ENCODE peak calls at places on chromosomes 12 and 14, in six cellular contexts. One of them, this sample, is unnamed.

GRCh38 chr14:35046751-35047536 is 872 bp downstream of the FAM177A1 start:
- DNase-seq in MCF 10A: peak
- DNase-seq in activated B cell treated with CpG ODN at 0.5 μM for 24 hours: no peak
- DNase-seq in GM06990: no peak
- DNase-seq in ovary: no peak
- DNase-seq in tibial artery: no peak
- DNase-seq in this sample: no peak

GRCh38 chr12:25130741-25131188 is 64.2 kb downstream of the DNAI7 start:
- DNase-seq in MCF 10A: peak
- DNase-seq in activated B cell treated with CpG ODN at 0.5 μM for 24 hours: no peak
- DNase-seq in GM06990: no peak
- DNase-seq in ovary: no peak
- DNase-seq in tibial artery: no peak
- DNase-seq in this sample: no peak

GRCh38 chr12:94165152-94165551 is 16.8 kb downstream of the PLXNC1 start:
- DNase-seq in MCF 10A: no peak
- DNase-seq in activated B cell treated with CpG ODN at 0.5 μM for 24 hours: no peak
- DNase-seq in GM06990: no peak
- DNase-seq in ovary: no peak
- DNase-seq in tibial artery: no peak
- DNase-seq in this sample: no peak

GRCh38 chr14:22614240-22614799 is 16.2 kb downstream of the ABHD4 start:
- DNase-seq in MCF 10A: peak
- DNase-seq in activated B cell treated with CpG ODN at 0.5 μM for 24 hours: no peak
- DNase-seq in GM06990: peak
- DNase-seq in ovary: no peak
- DNase-seq in tibial artery: no peak
- DNase-seq in this sample: no peak

GRCh38 chr14:104421401-104421821 is 158.2 kb upstream of the C14orf180 start:
- DNase-seq in MCF 10A: no peak
- DNase-seq in activated B cell treated with CpG ODN at 0.5 μM for 24 hours: no peak
- DNase-seq in GM06990: no peak
- DNase-seq in ovary: no peak
- DNase-seq in tibial artery: no peak
- DNase-seq in this sample: no peak

GRCh38 chr14:37171678-37172023 is 755 bp downstream of the SLC25A21 start:
- DNase-seq in MCF 10A: no peak
- DNase-seq in activated B cell treated with CpG ODN at 0.5 μM for 24 hours: no peak
- DNase-seq in GM06990: no peak
- DNase-seq in ovary: no peak
- DNase-seq in tibial artery: no peak
- DNase-seq in this sample: no peak

GRCh38 chr12:114625294-114625851 is 58.6 kb downstream of the TBX3 start:
- DNase-seq in MCF 10A: peak
- DNase-seq in activated B cell treated with CpG ODN at 0.5 μM for 24 hours: no peak
- DNase-seq in GM06990: no peak
- DNase-seq in ovary: no peak
- DNase-seq in tibial artery: no peak
- DNase-seq in this sample: peak

GRCh38 chr14:65100905-65101541 is 1.3 kb downstream of the MAX start:
- DNase-seq in MCF 10A: peak
- DNase-seq in activated B cell treated with CpG ODN at 0.5 μM for 24 hours: no peak
- DNase-seq in GM06990: no peak
- DNase-seq in ovary: no peak
- DNase-seq in tibial artery: no peak
- DNase-seq in this sample: no peak

GRCh38 chr14:99261916-99262787 is 9.8 kb downstream of the BCL11B start:
- DNase-seq in MCF 10A: no peak
- DNase-seq in activated B cell treated with CpG ODN at 0.5 μM for 24 hours: no peak
- DNase-seq in GM06990: no peak
- DNase-seq in ovary: no peak
- DNase-seq in tibial artery: peak
- DNase-seq in this sample: no peak

GRCh38 chr12:76548222-76548837 is 11.2 kb downstream of the OSBPL8 start:
- DNase-seq in MCF 10A: peak
- DNase-seq in activated B cell treated with CpG ODN at 0.5 μM for 24 hours: no peak
- DNase-seq in GM06990: no peak
- DNase-seq in ovary: no peak
- DNase-seq in tibial artery: no peak
- DNase-seq in this sample: no peak

GRCh38 chr14:50095895-50096294 is 20.5 kb downstream of the VCPKMT start:
- DNase-seq in MCF 10A: no peak
- DNase-seq in activated B cell treated with CpG ODN at 0.5 μM for 24 hours: no peak
- DNase-seq in GM06990: peak
- DNase-seq in ovary: no peak
- DNase-seq in tibial artery: no peak
- DNase-seq in this sample: no peak

GRCh38 chr12:104998423-104999346 is 12.6 kb downstream of the NOPCHAP1 start:
- DNase-seq in MCF 10A: no peak
- DNase-seq in activated B cell treated with CpG ODN at 0.5 μM for 24 hours: no peak
- DNase-seq in GM06990: no peak
- DNase-seq in ovary: peak
- DNase-seq in tibial artery: no peak
- DNase-seq in this sample: no peak

GRCh38 chr12:132471011-132471857 is 18.7 kb upstream of the FBRSL1 start:
- DNase-seq in MCF 10A: no peak
- DNase-seq in activated B cell treated with CpG ODN at 0.5 μM for 24 hours: no peak
- DNase-seq in GM06990: no peak
- DNase-seq in ovary: no peak
- DNase-seq in tibial artery: no peak
- DNase-seq in this sample: no peak

GRCh38 chr12:25186788-25187397 is 8.1 kb downstream of the DNAI7 start:
- DNase-seq in MCF 10A: no peak
- DNase-seq in activated B cell treated with CpG ODN at 0.5 μM for 24 hours: no peak
- DNase-seq in GM06990: no peak
- DNase-seq in ovary: no peak
- DNase-seq in tibial artery: no peak
- DNase-seq in this sample: no peak

GRCh38 chr14:106823552-106823951 is 1297.2 kb downstream of the TMEM121 start:
- DNase-seq in MCF 10A: no peak
- DNase-seq in activated B cell treated with CpG ODN at 0.5 μM for 24 hours: no peak
- DNase-seq in GM06990: no peak
- DNase-seq in ovary: no peak
- DNase-seq in tibial artery: no peak
- DNase-seq in this sample: no peak

GRCh38 chr12:88638388-88638787 is 58.1 kb upstream of the KITLG start:
- DNase-seq in MCF 10A: no peak
- DNase-seq in activated B cell treated with CpG ODN at 0.5 μM for 24 hours: no peak
- DNase-seq in GM06990: no peak
- DNase-seq in ovary: no peak
- DNase-seq in tibial artery: no peak
- DNase-seq in this sample: no peak

GRCh38 chr12:109264095-109264942 is 44.8 kb downstream of the FOXN4 start:
- DNase-seq in MCF 10A: peak
- DNase-seq in activated B cell treated with CpG ODN at 0.5 μM for 24 hours: no peak
- DNase-seq in GM06990: peak
- DNase-seq in ovary: peak
- DNase-seq in tibial artery: no peak
- DNase-seq in this sample: peak

DNA sequence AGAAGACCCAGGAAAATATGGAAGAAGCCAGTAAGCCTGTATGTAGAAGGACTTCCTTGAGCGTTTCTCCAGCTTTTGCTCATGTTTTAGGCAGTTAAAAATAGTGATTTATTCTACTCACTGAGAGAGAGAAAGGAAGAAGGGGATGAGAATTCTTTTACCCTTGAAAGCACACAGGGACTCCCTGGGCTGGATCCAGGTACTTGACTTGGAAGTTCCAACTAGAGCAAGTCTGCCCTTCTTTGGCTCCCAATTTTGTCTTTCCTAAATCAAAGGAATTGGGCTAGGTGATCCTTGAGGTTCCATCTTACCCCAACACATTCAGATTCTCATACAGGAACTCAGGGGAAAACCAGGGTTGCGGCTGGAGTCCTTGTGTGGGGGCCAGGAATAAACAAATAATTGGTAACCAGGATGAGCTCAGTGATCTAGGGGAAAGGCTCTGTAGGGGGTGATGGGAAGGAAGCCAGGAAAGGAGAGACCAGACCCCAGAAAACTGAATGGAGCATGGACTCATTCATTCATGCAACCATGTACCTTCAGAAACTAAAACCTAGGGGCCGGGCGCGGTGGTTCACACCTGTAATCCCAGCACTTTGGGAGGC is 11.5 kb upstream of the ITGA5 start:
- DNase-seq in MCF 10A: no peak
- DNase-seq in activated B cell treated with CpG ODN at 0.5 μM for 24 hours: no peak
- DNase-seq in GM06990: no peak
- DNase-seq in ovary: no peak
- DNase-seq in tibial artery: no peak
- DNase-seq in this sample: no peak
- TF ChIP-seq CTCF in MCF 10A: no peak
- TF ChIP-seq CTCF in activated B cell treated with CpG ODN at 0.5 μM for 24 hours: no peak
- TF ChIP-seq CTCF in GM06990: no peak
- TF ChIP-seq CTCF in ovary: no peak
- TF ChIP-seq CTCF in tibial artery: no peak
- TF ChIP-seq CTCF in this sample: no peak

GRCh38 chr14:52551696-52552062 is 626 bp downstream of the TXNDC16 start:
- DNase-seq in MCF 10A: peak
- DNase-seq in activated B cell treated with CpG ODN at 0.5 μM for 24 hours: no peak
- DNase-seq in GM06990: no peak
- DNase-seq in ovary: no peak
- DNase-seq in tibial artery: no peak
- DNase-seq in this sample: no peak
- TF ChIP-seq CTCF in MCF 10A: peak
- TF ChIP-seq CTCF in activated B cell treated with CpG ODN at 0.5 μM for 24 hours: no peak
- TF ChIP-seq CTCF in GM06990: peak
- TF ChIP-seq CTCF in ovary: no peak
- TF ChIP-seq CTCF in tibial artery: no peak
- TF ChIP-seq CTCF in this sample: peak

GRCh38 chr12:87266305-87266704 is 762.9 kb downstream of the C12orf50 start:
- DNase-seq in MCF 10A: no peak
- DNase-seq in activated B cell treated with CpG ODN at 0.5 μM for 24 hours: no peak
- DNase-seq in GM06990: no peak
- DNase-seq in ovary: no peak
- DNase-seq in tibial artery: no peak
- DNase-seq in this sample: no peak
- TF ChIP-seq CTCF in MCF 10A: no peak
- TF ChIP-seq CTCF in activated B cell treated with CpG ODN at 0.5 μM for 24 hours: no peak
- TF ChIP-seq CTCF in GM06990: no peak
- TF ChIP-seq CTCF in ovary: no peak
- TF ChIP-seq CTCF in tibial artery: no peak
- TF ChIP-seq CTCF in this sample: peak

GRCh38 chr14:80202888-80203562 is 8.3 kb downstream of the DIO2 start:
- DNase-seq in MCF 10A: peak
- DNase-seq in activated B cell treated with CpG ODN at 0.5 μM for 24 hours: no peak
- DNase-seq in GM06990: no peak
- DNase-seq in ovary: no peak
- DNase-seq in tibial artery: no peak
- DNase-seq in this sample: no peak
- TF ChIP-seq CTCF in MCF 10A: peak
- TF ChIP-seq CTCF in activated B cell treated with CpG ODN at 0.5 μM for 24 hours: no peak
- TF ChIP-seq CTCF in GM06990: peak
- TF ChIP-seq CTCF in ovary: no peak
- TF ChIP-seq CTCF in tibial artery: no peak
- TF ChIP-seq CTCF in this sample: peak

DNA sequence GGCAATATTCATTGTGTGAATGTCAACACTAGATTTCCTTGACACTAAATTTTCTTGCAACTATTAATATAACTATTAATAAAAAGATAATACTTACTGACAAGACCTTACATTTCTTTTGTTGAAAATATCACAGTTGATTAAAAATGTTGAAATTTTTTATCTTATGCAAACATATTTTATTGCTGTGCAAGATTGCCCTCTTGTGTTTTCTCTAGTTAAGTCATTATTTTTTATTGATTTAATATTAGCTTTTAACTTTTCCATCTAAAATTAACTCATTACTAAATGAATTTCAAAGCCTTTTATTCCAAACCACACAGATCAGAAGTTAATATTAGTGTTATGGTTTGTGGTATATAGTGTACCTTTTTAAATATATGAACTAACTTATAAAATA is 11.7 kb upstream of the NAA30 start:
- DNase-seq in MCF 10A: no peak
- DNase-seq in activated B cell treated with CpG ODN at 0.5 μM for 24 hours: no peak
- DNase-seq in GM06990: no peak
- DNase-seq in ovary: no peak
- DNase-seq in tibial artery: no peak
- DNase-seq in this sample: no peak
- TF ChIP-seq CTCF in MCF 10A: no peak
- TF ChIP-seq CTCF in activated B cell treated with CpG ODN at 0.5 μM for 24 hours: no peak
- TF ChIP-seq CTCF in GM06990: no peak
- TF ChIP-seq CTCF in ovary: no peak
- TF ChIP-seq CTCF in tibial artery: no peak
- TF ChIP-seq CTCF in this sample: peak

DNA sequence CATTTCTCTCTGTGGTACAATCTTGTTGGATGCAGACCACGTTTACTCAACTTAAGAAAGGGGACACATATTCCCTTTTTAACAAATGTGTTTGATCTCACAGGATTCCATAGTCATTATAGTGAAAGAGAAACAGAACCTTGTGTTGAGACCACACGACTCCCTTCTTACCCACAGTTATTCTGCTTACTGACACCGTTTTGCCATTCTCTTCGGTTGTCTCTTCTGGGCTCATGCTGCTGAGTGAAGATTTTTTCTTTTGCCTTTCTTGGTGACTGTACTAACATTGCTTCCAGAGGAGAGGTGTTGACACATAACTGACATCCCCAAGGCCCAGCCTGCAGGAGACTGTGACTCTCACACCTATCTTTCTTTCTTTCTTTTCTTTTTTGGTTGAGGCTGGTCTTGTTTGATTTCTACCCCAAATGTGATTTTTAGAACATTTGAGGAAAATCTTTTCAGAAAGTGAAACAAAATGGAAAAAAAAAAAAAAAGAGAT is 61.2 kb upstream of the OTOGL start:
- DNase-seq in MCF 10A: no peak
- DNase-seq in activated B cell treated with CpG ODN at 0.5 μM for 24 hours: no peak
- DNase-seq in GM06990: no peak
- DNase-seq in ovary: no peak
- DNase-seq in tibial artery: no peak
- DNase-seq in this sample: no peak
- TF ChIP-seq CTCF in MCF 10A: no peak
- TF ChIP-seq CTCF in activated B cell treated with CpG ODN at 0.5 μM for 24 hours: no peak
- TF ChIP-seq CTCF in GM06990: no peak
- TF ChIP-seq CTCF in ovary: no peak
- TF ChIP-seq CTCF in tibial artery: no peak
- TF ChIP-seq CTCF in this sample: no peak

GRCh38 chr12:57195655-57196371 is 20.8 kb upstream of the NXPH4 start:
- DNase-seq in MCF 10A: no peak
- DNase-seq in activated B cell treated with CpG ODN at 0.5 μM for 24 hours: no peak
- DNase-seq in GM06990: no peak
- DNase-seq in ovary: no peak
- DNase-seq in tibial artery: no peak
- DNase-seq in this sample: no peak
- TF ChIP-seq CTCF in MCF 10A: no peak
- TF ChIP-seq CTCF in activated B cell treated with CpG ODN at 0.5 μM for 24 hours: no peak
- TF ChIP-seq CTCF in GM06990: no peak
- TF ChIP-seq CTCF in ovary: no peak
- TF ChIP-seq CTCF in tibial artery: no peak
- TF ChIP-seq CTCF in this sample: no peak

This sample was measured in type B pancreatic cell.